ENCODE peak calls at places on chromosomes 12 and 14, in seven cellular contexts. Z is esophagus squamous epithelium, U is esophagus muscularis mucosa, L is prostate gland, G is stomach, I is uterus, R is GM12891. Q is an unnamed sample.

GRCh38 chr12:3520168-3520567 is 29.2 kb downstream of the PRMT8 start:
- DNase-seq in G (peak), Z (no peak), I (no peak), L (peak), R (no peak), U (no peak), Q (no peak)

GRCh38 chr12:128817115-128818015 is 6.4 kb downstream of the SLC15A4 start:
- DNase-seq in R (no peak), U (no peak), Z (no peak), G (peak), I (peak), L (no peak), Q (peak)

GRCh38 chr12:22935090-22935489 is 310.1 kb downstream of the ETNK1 start:
- DNase-seq in L (no peak), I (no peak), Z (no peak), U (no peak), R (no peak), G (no peak), Q (no peak)

GRCh38 chr14:61470261-61470953 is 149.0 kb downstream of the PRKCH start:
- DNase-seq in U (no peak), G (no peak), R (no peak), L (no peak), Z (no peak), I (no peak), Q (no peak)

GRCh38 chr14:34496007-34496678 is 34.1 kb upstream of the SPTSSA start:
- DNase-seq in L (no peak), U (no peak), I (peak), R (no peak), Z (no peak), G (peak), Q (no peak)

GRCh38 chr14:72104011-72104613 is 171.9 kb downstream of the RGS6 start:
- DNase-seq in L (no peak), R (peak), I (no peak), Z (no peak), U (no peak), G (no peak), Q (peak)

GRCh38 chr12:101925352-101925751 is 48.0 kb downstream of the DRAM1 start:
- DNase-seq in Z (no peak), R (no peak), I (peak), U (no peak), G (peak), L (no peak), Q (peak)

GRCh38 chr12:108640802-108641445 is 7.2 kb upstream of the SELPLG start:
- DNase-seq in Z (no peak), U (no peak), I (peak), G (peak), R (no peak), L (no peak), Q (no peak)

GRCh38 chr14:100146548-100147091 is 12.8 kb downstream of the DEGS2 start:
- DNase-seq in Z (no peak), L (no peak), R (no peak), I (no peak), G (no peak), U (no peak), Q (no peak)

GRCh38 chr12:92558806-92559205 is 144.0 kb upstream of the PLEKHG7 start:
- DNase-seq in I (no peak), L (no peak), Z (no peak), R (no peak), U (no peak), G (no peak), Q (no peak)

GRCh38 chr12:51351913-51352532 is 5.5 kb upstream of the CELA1 start:
- DNase-seq in Z (no peak), U (no peak), G (no peak), I (no peak), L (no peak), R (no peak), Q (peak)

GRCh38 chr14:58844544-58844943 is 206.8 kb downstream of the DACT1 start:
- DNase-seq in R (no peak), I (no peak), U (no peak), L (no peak), Z (no peak), G (no peak), Q (no peak)

GRCh38 chr14:65263161-65263788 is 149.3 kb upstream of the FUT8 start:
- DNase-seq in U (no peak), L (no peak), G (no peak), I (no peak), Z (no peak), R (no peak), Q (no peak)

GRCh38 chr14:66476964-66477363 is 9.2 kb upstream of the CCDC196 start:
- DNase-seq in U (no peak), L (no peak), Z (no peak), R (no peak), I (no peak), G (no peak), Q (no peak)

GRCh38 chr12:52813885-52814709 is at the start of gene KRT4:
- DNase-seq in I (no peak), G (no peak), L (peak), R (no peak), Z (no peak), U (no peak), Q (no peak)

GRCh38 chr12:113591480-113591971 is 119.9 kb upstream of the LHX5 start:
- DNase-seq in L (no peak), G (no peak), U (no peak), R (peak), Z (no peak), I (no peak), Q (no peak)

GRCh38 chr12:48000878-48001321 is 3.4 kb downstream of the COL2A1 start:
- DNase-seq in R (no peak), G (no peak), U (no peak), I (no peak), L (no peak), Z (no peak), Q (peak)

GRCh38 chr12:130051900-130052299 is 110.4 kb upstream of the FZD10 start:
- DNase-seq in Z (no peak), L (no peak), I (no peak), G (no peak), U (no peak), R (no peak), Q (no peak)

GRCh38 chr14:32940066-32940651 is 1.5 kb downstream of the NPAS3 start:
- DNase-seq in G (no peak), Z (no peak), U (no peak), I (no peak), R (no peak), L (no peak), Q (peak)

GRCh38 chr12:116135209-116135930 is 142.1 kb downstream of the MED13L start:
- DNase-seq in G (no peak), U (no peak), R (no peak), L (no peak), I (no peak), Z (no peak), Q (no peak)

GRCh38 chr12:130192667-130193345 is 30.5 kb downstream of the FZD10 start:
- DNase-seq in L (no peak), I (no peak), R (no peak), U (no peak), Z (no peak), G (peak), Q (no peak)

GRCh38 chr14:26444745-26445144 is 153.1 kb downstream of the NOVA1 start:
- DNase-seq in U (no peak), R (no peak), G (no peak), L (no peak), I (no peak), Z (no peak), Q (no peak)

GRCh38 chr14:23573384-23573783 is 5.2 kb downstream of the JPH4 start:
- DNase-seq in U (no peak), G (peak), Z (no peak), R (no peak), I (no peak), L (no peak), Q (no peak)

GRCh38 chr12:61282790-61283575 is 977.2 kb upstream of the USP15 start:
- DNase-seq in U (no peak), R (no peak), G (no peak), L (no peak), Z (no peak), I (no peak), Q (no peak)

GRCh38 chr12:107436836-107437235 is 248.8 kb upstream of the PWP1 start:
- DNase-seq in R (no peak), U (no peak), L (no peak), G (no peak), Z (no peak), I (no peak), Q (no peak)

GRCh38 chr12:123289911-123290310 is 18.3 kb upstream of the CDK2AP1 start:
- DNase-seq in I (no peak), R (no peak), G (no peak), U (no peak), Z (no peak), L (no peak), Q (no peak)

GRCh38 chr14:69657961-69658360 is 46.6 kb downstream of the SUSD6 start:
- DNase-seq in U (no peak), I (no peak), R (no peak), G (peak), Z (no peak), L (peak), Q (no peak)

GRCh38 chr12:116656371-116656770 is 81.5 kb downstream of the SPRING1 start:
- DNase-seq in I (no peak), Z (no peak), G (no peak), L (no peak), U (no peak), R (no peak), Q (no peak)

GRCh38 chr14:61712137-61712536 is 16.8 kb downstream of the HIF1A start:
- DNase-seq in I (no peak), G (no peak), R (no peak), L (no peak), U (no peak), Z (no peak), Q (no peak)

GRCh38 chr12:93594766-93595165 is 22.3 kb downstream of the SOCS2 start:
- DNase-seq in R (no peak), I (no peak), U (no peak), Z (no peak), G (no peak), L (no peak), Q (no peak)
- TF ChIP-seq POLR2A in R (no peak), I (no peak), U (no peak), Z (no peak), G (no peak), L (no peak), Q (no peak)

DNA sequence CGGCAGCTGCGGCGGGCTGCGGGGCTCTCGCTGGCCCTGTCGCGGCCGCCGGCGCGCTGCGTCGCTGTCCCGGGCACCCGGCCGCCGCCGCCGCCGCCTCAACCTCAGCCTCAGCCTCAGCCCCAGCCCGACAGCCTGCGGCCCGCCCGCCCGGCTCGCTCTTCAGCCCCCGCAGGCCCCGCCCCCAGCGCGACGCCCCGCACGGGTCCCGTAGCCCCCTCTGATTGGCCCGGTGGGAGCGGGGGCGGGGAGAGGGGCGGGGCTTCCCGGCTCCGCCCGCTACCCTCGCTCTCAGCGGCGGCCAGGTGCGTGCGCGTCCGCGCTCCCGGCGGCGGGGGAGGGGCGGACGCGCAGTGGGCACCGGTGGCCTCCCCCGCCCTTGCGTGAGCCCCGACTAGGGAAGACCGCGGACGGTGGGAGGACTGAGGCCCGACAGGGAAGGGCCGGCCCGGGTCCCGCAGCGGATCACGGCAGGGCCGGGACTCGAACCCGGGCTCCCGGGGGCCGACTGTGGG is at the start of gene PPP1R13B:
- DNase-seq in Z (no peak), R (peak), L (peak), G (peak), I (peak), U (peak), Q (peak)
- TF ChIP-seq POLR2A in Z (no peak), R (no peak), L (peak), G (no peak), I (peak), U (no peak), Q (peak)

GRCh38 chr12:7107181-7108041 is 1.6 kb downstream of the C1RL start:
- DNase-seq in Z (no peak), I (no peak), L (no peak), R (no peak), U (no peak), G (no peak), Q (no peak)

GRCh38 chr12:7112041-7112440 is 3.0 kb upstream of the C1RL start:
- DNase-seq in I (no peak), G (no peak), Z (no peak), L (no peak), U (no peak), R (no peak), Q (no peak)

GRCh38 chr12:7110661-7111060 is 1.6 kb upstream of the C1RL start:
- DNase-seq in Z (no peak), U (no peak), I (no peak), L (no peak), R (no peak), G (no peak), Q (no peak)

GRCh38 chr12:7108042-7108927 is 729 bp downstream of the C1RL start:
- DNase-seq in U (peak), L (peak), Z (peak), R (peak), I (peak), G (peak), Q (peak)

DNA sequence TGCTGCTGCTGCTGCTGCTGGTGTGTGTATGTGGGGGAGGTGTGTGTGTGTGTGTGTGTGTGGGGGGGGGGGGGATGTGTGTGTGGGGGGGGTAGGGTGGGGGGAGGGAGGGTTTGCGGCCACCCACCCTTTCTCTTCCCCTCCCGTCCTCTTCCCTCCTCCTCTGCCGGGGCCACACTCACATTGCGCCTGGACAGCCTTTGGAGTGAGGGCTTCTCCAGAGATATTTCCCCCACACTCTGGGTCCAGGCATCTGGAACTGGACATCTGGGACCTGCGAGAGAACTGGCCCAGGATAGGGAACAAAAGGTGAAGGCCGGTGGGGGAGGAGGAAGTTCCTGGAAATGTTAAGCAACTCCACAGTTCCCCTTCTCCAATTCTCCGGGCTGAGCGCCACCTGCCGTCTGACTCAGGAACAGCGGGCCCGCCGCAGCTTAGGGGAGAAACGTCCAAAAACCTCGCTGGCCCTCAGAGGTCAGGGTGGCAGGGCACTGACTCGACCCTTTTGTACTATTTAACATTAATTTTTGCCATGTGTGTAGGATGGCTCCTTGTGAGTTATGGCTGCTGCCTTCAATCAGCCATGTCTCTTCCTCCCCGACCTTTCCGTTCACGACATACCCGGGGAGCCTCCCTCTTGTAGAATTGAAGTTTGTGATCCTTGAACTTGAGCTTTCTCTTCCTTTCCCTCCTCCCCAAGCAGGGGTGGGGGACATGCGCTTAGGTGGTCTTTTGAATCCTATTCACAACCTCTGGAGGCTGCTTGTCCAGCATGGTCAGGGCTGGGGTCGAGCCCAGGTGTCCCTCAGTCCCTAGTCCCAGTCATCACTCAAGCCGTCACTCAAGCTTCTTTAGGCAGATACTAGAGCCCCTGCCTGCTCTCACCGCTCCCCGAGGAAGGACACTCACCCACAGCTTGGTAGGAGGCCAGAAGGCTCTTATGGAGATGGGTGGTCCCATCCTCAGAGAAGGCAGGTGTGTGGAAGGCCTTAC is at the start of gene C1RL:
- DNase-seq in Z (peak), G (peak), U (peak), L (peak), R (no peak), I (peak), Q (peak)
- TF ChIP-seq POLR2A in Z (no peak), G (no peak), U (peak), L (peak), R (no peak), I (peak), Q (no peak)

GRCh38 chr12:32274665-32275064 is 124.7 kb upstream of the FGD4 start:
- DNase-seq in U (no peak), R (no peak), I (no peak), Z (no peak), L (no peak), G (no peak), Q (no peak)

GRCh38 chr12:32270818-32271710 is 128.3 kb upstream of the FGD4 start:
- DNase-seq in I (no peak), U (no peak), Z (no peak), L (no peak), R (no peak), G (no peak), Q (no peak)

GRCh38 chr12:32273712-32274111 is 125.6 kb upstream of the FGD4 start:
- DNase-seq in Z (no peak), R (no peak), G (no peak), U (no peak), I (no peak), L (no peak), Q (no peak)

GRCh38 chr12:32273063-32273521 is 126.3 kb upstream of the FGD4 start:
- DNase-seq in R (no peak), G (no peak), U (no peak), Z (no peak), L (no peak), I (no peak), Q (no peak)

DNA sequence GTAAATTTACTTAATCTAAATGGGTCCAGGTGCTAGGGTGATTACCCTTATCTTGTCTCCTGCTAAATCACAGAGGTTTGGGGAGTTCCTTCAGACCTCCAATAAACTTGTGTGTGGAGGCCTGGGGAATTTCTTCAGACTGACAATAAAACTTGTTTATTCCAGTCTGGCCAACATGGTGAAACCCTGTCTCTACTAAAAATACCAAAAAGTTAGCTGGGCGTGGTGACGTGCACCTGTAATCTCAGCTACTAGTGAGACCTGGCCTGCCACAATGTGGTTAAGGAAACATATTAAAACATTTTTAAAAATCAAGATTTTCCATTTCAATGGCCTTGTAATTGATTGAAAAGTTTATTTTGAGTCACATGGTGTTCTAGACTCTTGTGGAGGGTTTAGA is 126.9 kb upstream of the FGD4 start:
- DNase-seq in U (no peak), R (no peak), I (no peak), G (no peak), Z (no peak), L (no peak), Q (no peak)
- TF ChIP-seq POLR2A in U (no peak), R (no peak), I (no peak), G (no peak), Z (no peak), L (no peak), Q (no peak)

DNA sequence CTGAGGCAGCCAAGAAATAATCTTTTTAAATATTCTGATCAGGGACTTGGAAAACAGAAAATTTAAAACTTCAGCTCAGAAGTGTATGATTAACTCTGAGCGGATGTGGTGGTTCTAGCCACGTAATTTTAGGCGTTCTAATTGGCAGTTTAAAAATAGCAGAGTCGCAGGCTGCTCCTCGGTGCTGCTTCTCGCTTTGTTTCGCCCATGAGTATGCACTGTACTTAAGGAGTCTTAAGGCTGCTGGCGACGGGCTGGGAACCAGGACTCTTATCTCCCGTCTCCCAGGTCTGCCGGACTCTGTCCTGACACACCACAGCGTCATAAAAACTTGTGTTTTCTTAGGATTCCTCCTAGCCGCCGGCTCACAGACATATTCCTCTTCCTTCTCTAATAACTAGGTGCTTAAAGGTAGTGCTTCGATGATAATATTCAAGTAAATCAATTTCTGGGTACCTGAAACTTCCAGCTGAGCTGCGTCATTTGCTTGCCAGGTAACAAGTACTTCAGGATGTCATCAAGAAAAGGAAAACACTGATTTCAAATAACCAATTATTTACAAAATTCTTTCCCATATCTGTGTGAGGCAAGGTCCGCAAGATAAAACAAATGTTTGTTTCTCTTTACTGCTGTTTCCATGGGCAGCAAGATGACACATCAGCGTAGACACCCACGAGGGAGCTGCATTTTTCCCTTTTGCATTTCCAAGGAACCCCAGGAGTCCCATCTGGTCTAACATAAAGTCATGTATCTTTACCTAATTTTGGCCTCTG is 113.2 kb upstream of the PELI2 start:
- DNase-seq in R (no peak), U (no peak), L (no peak), I (peak), G (peak), Z (no peak), Q (no peak)
- TF ChIP-seq POLR2A in R (no peak), U (no peak), L (no peak), I (no peak), G (no peak), Z (no peak), Q (no peak)

Q was measured in H54.